ENCODE peak calls at places on chromosomes 7 and 10, in seven cellular contexts. T, Q, G, S, A, V and L are unnamed samples.

GRCh38 chr7:149624006-149624405 is 126.4 kb upstream of the ZNF746 start:
- DNase-seq in T (no peak), G (no peak), V (peak; percentile 78), Q (no peak), S (peak; percentile 72), A (peak; percentile 66), L (peak; percentile 33)

GRCh38 chr7:91286432-91286831 is 22.2 kb downstream of the FZD1 start:
- DNase-seq in Q (no peak), S (no peak), A (no peak), T (no peak), V (no peak), G (peak; percentile 44), L (no peak)

GRCh38 chr10:22693371-22693784 is 21.0 kb downstream of the PIP4K2A start:
- DNase-seq in A (no peak), T (no peak), G (no peak), Q (peak; percentile 84), S (no peak), V (no peak), L (no peak)

GRCh38 chr7:25809441-25809840 is 342.6 kb upstream of the NFE2L3 start:
- DNase-seq in G (no peak), T (no peak), S (no peak), V (no peak), A (no peak), Q (no peak), L (no peak)

GRCh38 chr7:7772385-7772784 is 54.0 kb upstream of the RPA3 start:
- DNase-seq in T (no peak), G (no peak), V (no peak), Q (peak; percentile 46), A (no peak), S (no peak), L (peak; percentile 96)

GRCh38 chr7:3301831-3302618 is 973 bp downstream of the SDK1 start:
- DNase-seq in S (no peak), G (peak; percentile 40), T (no peak), Q (peak; percentile 20), V (no peak), A (peak; percentile 74), L (no peak)

GRCh38 chr10:62805139-62806092 is 896 bp downstream of the ADO start:
- DNase-seq in Q (peak; percentile 38), V (peak; percentile 87), S (peak; percentile 75), A (peak; percentile 81), G (peak; percentile 62), T (no peak), L (peak; percentile 20)

GRCh38 chr7:144011458-144012230 is 11.5 kb downstream of the OR6B1 start:
- DNase-seq in V (no peak), S (no peak), Q (no peak), G (no peak), T (no peak), A (no peak), L (no peak)

GRCh38 chr10:126243306-126243705 is 145.0 kb downstream of the ADAM12 start:
- DNase-seq in V (no peak), S (no peak), Q (no peak), T (no peak), A (no peak), G (no peak), L (peak; percentile 58)

GRCh38 chr7:3042861-3043489 is 692 bp downstream of the CARD11 start:
- DNase-seq in Q (no peak), G (peak; percentile 45), A (peak; percentile 79), V (no peak), T (peak; percentile 14), S (peak; percentile 57), L (no peak)

GRCh38 chr7:66627876-66628360 is 763 bp upstream of the KCTD7 start:
- DNase-seq in Q (no peak), V (peak; percentile 72), A (no peak), S (no peak), G (no peak), T (no peak), L (no peak)

DNA sequence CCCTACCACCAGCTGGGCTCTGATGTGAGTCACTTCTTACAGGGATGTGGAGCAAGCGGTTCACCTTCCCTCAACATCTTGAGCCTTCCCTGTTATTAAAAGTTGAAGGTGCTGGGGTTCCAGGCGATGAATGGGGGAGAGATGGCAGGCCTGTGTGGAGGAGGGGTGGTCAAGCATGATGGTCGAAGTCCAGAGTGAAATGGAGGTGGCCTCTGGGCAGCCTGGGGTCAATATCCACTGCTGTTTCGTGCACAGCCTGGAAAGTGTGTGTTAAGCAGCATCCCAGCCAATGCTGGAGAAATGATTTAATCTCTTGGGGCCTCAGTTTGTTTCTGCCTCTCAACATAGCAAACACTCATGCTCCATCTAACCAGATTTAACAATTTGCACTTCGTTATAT is 33.7 kb upstream of the DMBT1 start:
- DNase-seq in Q (no peak), T (no peak), V (no peak), G (no peak), A (no peak), S (no peak), L (no peak)
- H3K4me1 ChIP-seq in Q (no peaks in the 10 kb centered on the region), T (no peaks in the 10 kb centered on the region), V (no peaks in the 10 kb centered on the region), G (no peaks in the 10 kb centered on the region), A (no peaks in the 10 kb centered on the region), S (peaks cover 6% of the 10 kb centered on the region), L (no peaks in the 10 kb centered on the region)

DNA sequence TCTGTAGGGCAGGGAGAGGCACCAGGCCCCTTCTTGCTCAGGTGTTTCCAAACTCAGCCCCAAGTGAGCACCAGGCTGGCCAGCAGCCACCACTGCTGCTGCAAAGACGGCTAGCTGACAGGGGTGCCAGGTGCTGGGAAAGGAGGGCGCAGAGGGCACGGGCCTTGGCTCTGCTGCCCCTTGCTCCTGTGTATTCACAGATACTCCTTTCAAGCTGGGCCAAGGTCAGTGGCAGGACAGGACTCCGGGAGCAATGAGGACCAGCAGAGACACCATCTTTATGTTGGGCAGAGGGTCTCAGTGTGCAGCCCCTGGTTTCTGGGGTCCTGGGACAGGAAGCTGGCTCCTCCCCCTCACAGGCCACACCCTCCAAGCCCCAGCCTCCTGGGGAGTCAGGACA is 110.1 kb downstream of the SMURF1 start:
- DNase-seq in A (no peak), V (no peak), S (no peak), T (no peak), G (no peak), Q (no peak), L (no peak)
- H3K4me1 ChIP-seq in A (no peaks in the 10 kb centered on the region), V (no peaks in the 10 kb centered on the region), S (no peaks in the 10 kb centered on the region), T (peaks cover 3% of the 10 kb centered on the region), G (no peaks in the 10 kb centered on the region), Q (peaks cover 3% of the 10 kb centered on the region), L (no peaks in the 10 kb centered on the region)

GRCh38 chr7:81865754-81866153 is 95.9 kb upstream of the HGF start:
- DNase-seq in G (no peak), V (no peak), T (no peak), A (no peak), Q (no peak), S (no peak), L (no peak)
- H3K4me1 ChIP-seq in G (no peaks in the 10 kb centered on the region), V (no peaks in the 10 kb centered on the region), T (no peaks in the 10 kb centered on the region), A (no peaks in the 10 kb centered on the region), Q (no peaks in the 10 kb centered on the region), S (no peaks in the 10 kb centered on the region), L (no peaks in the 10 kb centered on the region)

DNA sequence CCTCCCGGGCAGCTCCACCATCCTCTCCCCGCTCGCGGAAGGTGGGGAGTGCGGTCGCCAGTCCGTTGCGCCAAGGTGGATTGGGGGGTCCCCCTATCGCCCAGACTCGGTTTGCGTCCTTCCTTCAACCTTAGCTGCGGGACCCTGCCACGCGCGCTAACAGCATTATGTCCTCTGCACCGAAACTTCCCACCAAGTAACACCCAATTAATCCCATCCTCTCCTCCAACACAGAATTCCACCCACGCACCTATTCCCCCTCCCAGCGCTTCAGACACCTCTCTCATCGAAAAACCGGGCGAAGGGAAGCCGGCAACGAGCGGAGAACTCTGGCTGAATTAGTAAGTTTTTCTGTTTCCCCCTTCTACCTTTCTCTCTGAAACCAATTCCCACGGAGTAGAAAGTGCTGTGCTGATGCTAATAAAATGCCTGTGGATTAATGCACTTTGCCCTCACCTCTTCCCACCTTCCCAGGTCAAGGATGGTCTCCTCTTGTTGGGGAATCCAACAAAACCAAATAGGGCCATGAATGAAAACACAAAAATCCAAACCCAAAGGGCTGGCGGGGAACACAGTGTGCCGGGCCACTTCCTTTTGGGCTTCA is 940 bp downstream of the HOXA3 start:
- DNase-seq in G (no peak), Q (no peak), V (peak; percentile 82), T (no peak), A (no peak), S (peak; percentile 64), L (peak; percentile 63)
- H3K4me1 ChIP-seq in G (no peaks in the 10 kb centered on the region), Q (peaks cover 9% of the 10 kb centered on the region), V (peaks cover 23% of the 10 kb centered on the region), T (peaks cover 28% of the 10 kb centered on the region), A (no peaks in the 10 kb centered on the region), S (peaks cover 32% of the 10 kb centered on the region), L (peaks cover 12% of the 10 kb centered on the region)

GRCh38 chr7:16652888-16653287 is 6.9 kb downstream of the BZW2 start:
- DNase-seq in S (no peak), A (no peak), V (no peak), T (no peak), G (no peak), Q (no peak), L (peak; percentile 88)

GRCh38 chr7:16651391-16652254 is 5.6 kb downstream of the BZW2 start:
- DNase-seq in T (no peak), G (no peak), S (no peak), A (no peak), V (no peak), Q (peak; percentile 65), L (no peak)

GRCh38 chr7:16650266-16650665 is 4.3 kb downstream of the BZW2 start:
- DNase-seq in V (no peak), Q (no peak), A (no peak), S (no peak), G (no peak), T (no peak), L (no peak)

GRCh38 chr7:16649196-16649595 is 3.2 kb downstream of the BZW2 start:
- DNase-seq in T (no peak), V (no peak), S (no peak), Q (peak; percentile 60), G (no peak), A (no peak), L (no peak)

DNA sequence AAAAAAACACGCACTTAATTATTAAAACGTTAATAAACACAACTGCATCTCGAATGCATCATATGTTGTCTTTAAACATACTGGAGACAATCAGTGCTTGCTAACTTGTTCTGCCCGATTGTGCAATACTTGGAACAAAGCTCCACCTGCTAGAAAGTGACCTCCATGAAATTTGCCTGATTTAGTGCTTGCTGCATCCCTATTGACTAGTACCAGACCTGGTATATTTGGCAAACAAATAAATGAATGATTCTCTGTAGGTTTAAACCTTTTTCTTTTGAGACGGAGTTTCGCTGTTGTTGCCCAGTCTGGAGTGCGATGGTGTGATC is 6.2 kb downstream of the BZW2 start:
- DNase-seq in A (no peak), V (no peak), S (no peak), Q (no peak), G (no peak), T (no peak), L (no peak)
- H3K4me1 ChIP-seq in A (peaks cover 11% of the 10 kb centered on the region), V (no peaks in the 10 kb centered on the region), S (peaks cover 11% of the 10 kb centered on the region), Q (peaks cover 20% of the 10 kb centered on the region), G (peaks cover 4% of the 10 kb centered on the region), T (peaks cover 24% of the 10 kb centered on the region), L (peaks cover 30% of the 10 kb centered on the region)

DNA sequence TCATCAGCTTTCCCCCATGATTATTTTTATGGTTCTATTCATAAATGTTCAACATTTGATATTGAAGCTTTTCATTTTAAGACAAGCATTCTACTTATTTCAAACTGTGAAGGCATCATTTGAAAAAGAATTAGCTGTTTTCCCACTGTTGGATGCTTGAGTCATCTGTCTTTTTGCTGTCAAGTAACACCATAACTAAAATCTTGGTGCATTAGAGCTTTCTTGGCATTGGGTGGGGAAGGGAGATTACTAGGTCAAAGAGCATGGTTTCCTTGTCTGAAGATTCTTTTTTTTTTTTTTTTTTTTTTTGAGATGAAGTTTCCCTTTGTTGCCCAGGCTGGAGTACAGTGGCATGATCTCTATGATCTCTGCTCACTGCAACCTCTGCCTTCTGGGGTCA is 68.5 kb downstream of the CTBP2 start:
- DNase-seq in G (no peak), A (no peak), T (no peak), V (no peak), S (no peak), Q (no peak), L (no peak)
- H3K4me1 ChIP-seq in G (peaks cover 7% of the 10 kb centered on the region), A (no peaks in the 10 kb centered on the region), T (peaks cover 4% of the 10 kb centered on the region), V (peaks cover 8% of the 10 kb centered on the region), S (peaks cover 21% of the 10 kb centered on the region), Q (peaks cover 23% of the 10 kb centered on the region), L (peaks cover 10% of the 10 kb centered on the region)